ENCODE peak calls at places on chromosomes 4 and X, in nine cellular contexts. E is psoas muscle, I is SK-N-SH, K is RWPE1, T is AG10803, X is endodermal cell, R is stomach, S is GM12865, M is left lung. W is an unnamed sample.

GRCh38 chr4:7786517-7786916 is 153.1 kb downstream of the AFAP1 start:
- DNase-seq in E (no peak), I (no peak), K (no peak), T (no peak), X (no peak), R (no peak), S (no peak), M (no peak), W (no peak)

GRCh38 chr4:2484993-2485392 is 16.1 kb downstream of the RNF4 start:
- DNase-seq in E (peak), I (no peak), K (no peak), T (peak), X (peak), R (peak), S (peak), M (peak), W (peak)

GRCh38 chr4:105343523-105343931 is 130.3 kb downstream of the PPA2 start:
- DNase-seq in E (no peak), I (peak), K (no peak), T (peak), X (no peak), R (no peak), S (no peak), M (no peak), W (no peak)

GRCh38 chr4:2615821-2616220 is 79.4 kb downstream of the FAM193A start:
- DNase-seq in E (no peak), I (no peak), K (no peak), T (no peak), X (peak), R (no peak), S (no peak), M (no peak), W (no peak)

GRCh38 chr4:87375719-87376291 is 15.2 kb downstream of the HSD17B11 start:
- DNase-seq in E (no peak), I (peak), K (peak), T (peak), X (no peak), R (peak), S (peak), M (no peak), W (no peak)

GRCh38 chr4:69965628-69966027 is at the start of gene CSN2:
- DNase-seq in E (no peak), I (no peak), K (no peak), T (no peak), X (no peak), R (no peak), S (no peak), M (no peak), W (no peak)

GRCh38 chr4:149755969-149756368 is 59.7 kb downstream of the IQCM start:
- DNase-seq in E (no peak), I (no peak), K (no peak), T (no peak), X (no peak), R (no peak), S (no peak), M (no peak), W (no peak)

GRCh38 chr4:149754526-149754925 is 61.1 kb downstream of the IQCM start:
- DNase-seq in E (no peak), I (no peak), K (no peak), T (peak), X (no peak), R (no peak), S (no peak), M (no peak), W (no peak)

GRCh38 chrX:102516314-102516936 is at the start of gene TMSB15A:
- DNase-seq in E (peak), I (peak), K (peak), T (peak), X (peak), R (peak), S (no peak), M (peak), W (no peak)

GRCh38 chr4:80709082-80709869 is 321.2 kb upstream of the BMP3 start:
- DNase-seq in E (no peak), I (no peak), K (no peak), T (no peak), X (no peak), R (no peak), S (no peak), M (no peak), W (no peak)

GRCh38 chr4:46656071-46656470 is 253.0 kb downstream of the COX7B2 start:
- DNase-seq in E (no peak), I (no peak), K (no peak), T (no peak), X (no peak), R (no peak), S (no peak), M (no peak), W (no peak)

GRCh38 chr4:86653237-86653865 is 59.2 kb downstream of the PTPN13 start:
- DNase-seq in E (no peak), I (peak), K (no peak), T (no peak), X (peak), R (no peak), S (peak), M (no peak), W (no peak)

GRCh38 chrX:17860811-17861495 is at the start of gene RAI2:
- DNase-seq in E (peak), I (peak), K (no peak), T (no peak), X (peak), R (peak), S (no peak), M (no peak), W (no peak)

GRCh38 chr4:38177035-38177791 is 217.0 kb downstream of the PTTG2 start:
- DNase-seq in E (no peak), I (no peak), K (no peak), T (peak), X (no peak), R (peak), S (peak), M (peak), W (no peak)

GRCh38 chr4:121801715-121802075 is 572 bp downstream of the EXOSC9 start:
- DNase-seq in E (no peak), I (no peak), K (no peak), T (no peak), X (no peak), R (no peak), S (no peak), M (no peak), W (no peak)

GRCh38 chr4:153151535-153152452 is 52.4 kb upstream of the TRIM2 start:
- DNase-seq in E (no peak), I (peak), K (no peak), T (peak), X (peak), R (peak), S (peak), M (peak), W (no peak)

GRCh38 chr4:168981942-168982341 is 28.1 kb downstream of the CBR4 start:
- DNase-seq in E (no peak), I (no peak), K (no peak), T (no peak), X (no peak), R (no peak), S (no peak), M (no peak), W (no peak)

GRCh38 chrX:57417827-57418226 is 131.3 kb downstream of the FAAH2 start:
- DNase-seq in E (no peak), I (no peak), K (no peak), T (no peak), X (no peak), R (no peak), S (peak), M (no peak), W (no peak)

GRCh38 chr4:8905773-8906667 is 34.4 kb upstream of the HMX1 start:
- DNase-seq in E (no peak), I (peak), K (no peak), T (no peak), X (peak), R (no peak), S (no peak), M (peak), W (no peak)

GRCh38 chr4:124111922-124112321 is 600.6 kb downstream of the ANKRD50 start:
- DNase-seq in E (no peak), I (peak), K (peak), T (peak), X (peak), R (no peak), S (peak), M (no peak), W (no peak)

GRCh38 chr4:150510176-150510875 is 71.6 kb upstream of the MAB21L2 start:
- DNase-seq in E (no peak), I (no peak), K (peak), T (peak), X (no peak), R (no peak), S (no peak), M (no peak), W (no peak)

GRCh38 chr4:38803833-38804653 is 548 bp downstream of the TLR1 start:
- DNase-seq in E (no peak), I (no peak), K (no peak), T (peak), X (no peak), R (no peak), S (peak), M (no peak), W (no peak)

GRCh38 chr4:24613474-24613873 is 29.1 kb upstream of the DHX15 start:
- DNase-seq in E (no peak), I (no peak), K (no peak), T (no peak), X (no peak), R (no peak), S (no peak), M (no peak), W (no peak)

GRCh38 chr4:40953253-40954118 is 203.7 kb downstream of the NSUN7 start:
- DNase-seq in E (peak), I (no peak), K (no peak), T (peak), X (no peak), R (no peak), S (no peak), M (no peak), W (no peak)

GRCh38 chrX:68909945-68910344 is 81.1 kb downstream of the EFNB1 start:
- DNase-seq in E (no peak), I (no peak), K (no peak), T (no peak), X (no peak), R (no peak), S (no peak), M (no peak), W (no peak)

GRCh38 chr4:36043901-36044300 is 200.4 kb downstream of the ARAP2 start:
- DNase-seq in E (no peak), I (no peak), K (no peak), T (no peak), X (no peak), R (no peak), S (no peak), M (no peak), W (no peak)

GRCh38 chr4:142348489-142349076 is 497.5 kb downstream of the INPP4B start:
- DNase-seq in E (no peak), I (no peak), K (no peak), T (no peak), X (no peak), R (no peak), S (no peak), M (no peak), W (no peak)

GRCh38 chrX:129781134-129782014 is 1.6 kb downstream of the SASH3 start:
- DNase-seq in E (peak), I (no peak), K (no peak), T (no peak), X (peak), R (peak), S (peak), M (peak), W (peak)

GRCh38 chr4:19213388-19213787 is 1038.3 kb upstream of the SLIT2 start:
- DNase-seq in E (no peak), I (no peak), K (no peak), T (no peak), X (no peak), R (no peak), S (no peak), M (no peak), W (no peak)

GRCh38 chrX:152926923-152927322 is 29.1 kb downstream of the ZNF185 start:
- DNase-seq in E (no peak), I (no peak), K (no peak), T (no peak), X (no peak), R (no peak), S (no peak), M (no peak), W (no peak)

GRCh38 chr4:165384608-165385007 is 5.8 kb downstream of the CPE start:
- DNase-seq in E (no peak), I (peak), K (no peak), T (peak), X (no peak), R (no peak), S (no peak), M (no peak), W (no peak)

GRCh38 chrX:80174925-80175574 is 160.5 kb downstream of the TBX22 start:
- DNase-seq in E (peak), I (no peak), K (no peak), T (no peak), X (no peak), R (peak), S (no peak), M (peak), W (no peak)

GRCh38 chr4:6986781-6987565 is 56.2 kb upstream of the TADA2B start:
- DNase-seq in E (peak), I (peak), K (peak), T (peak), X (peak), R (peak), S (peak), M (peak), W (peak)

GRCh38 chr4:82801910-82802521 is 3.4 kb upstream of the SCD5 start:
- DNase-seq in E (no peak), I (peak), K (no peak), T (peak), X (no peak), R (peak), S (peak), M (no peak), W (no peak)

GRCh38 chrX:111244238-111244750 is 26.0 kb downstream of the CAPN6 start:
- DNase-seq in E (no peak), I (peak), K (peak), T (peak), X (no peak), R (no peak), S (peak), M (no peak), W (no peak)
- TF ChIP-seq CTCF in E (peak), I (peak), K (peak), T (peak), X (peak), R (peak), S (peak), M (no peak), W (no peak)

DNA sequence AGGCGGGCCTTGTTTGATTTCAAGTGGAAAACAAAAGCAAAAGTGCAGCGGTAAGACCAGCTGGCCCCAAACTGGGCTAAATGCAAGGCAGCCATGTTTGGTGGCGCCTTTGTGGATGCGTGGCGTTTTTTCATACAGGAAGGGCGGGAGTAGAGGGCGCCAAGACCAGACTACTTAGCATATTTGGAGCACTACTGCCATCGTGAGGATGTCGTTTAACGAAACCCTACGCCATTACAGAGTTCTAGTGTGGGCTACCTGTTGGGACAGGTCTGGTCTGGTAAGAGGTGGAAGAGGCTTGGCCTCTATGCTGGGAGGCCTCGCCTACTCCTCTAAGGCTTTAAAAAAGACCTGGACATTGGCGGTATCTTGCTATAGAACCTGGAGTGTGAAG is 230.7 kb upstream of the STK26 start:
- DNase-seq in E (peak), I (peak), K (no peak), T (peak), X (no peak), R (peak), S (peak), M (peak), W (no peak)
- TF ChIP-seq CTCF in E (peak), I (peak), K (no peak), T (no peak), X (no peak), R (no peak), S (no peak), M (no peak), W (no peak)

GRCh38 chrX:43753637-43754036 is 97.5 kb downstream of the MAOA start:
- DNase-seq in E (no peak), I (no peak), K (peak), T (no peak), X (no peak), R (no peak), S (no peak), M (no peak), W (no peak)

GRCh38 chrX:43745938-43746721 is 90.0 kb downstream of the MAOA start:
- DNase-seq in E (no peak), I (no peak), K (no peak), T (peak), X (no peak), R (no peak), S (no peak), M (no peak), W (no peak)

GRCh38 chrX:43744284-43744683 is 88.2 kb downstream of the MAOA start:
- DNase-seq in E (no peak), I (no peak), K (no peak), T (no peak), X (no peak), R (no peak), S (no peak), M (no peak), W (no peak)

GRCh38 chrX:43756076-43756475 is 100.0 kb downstream of the MAOA start:
- DNase-seq in E (no peak), I (no peak), K (no peak), T (no peak), X (no peak), R (no peak), S (no peak), M (no peak), W (no peak)

DNA sequence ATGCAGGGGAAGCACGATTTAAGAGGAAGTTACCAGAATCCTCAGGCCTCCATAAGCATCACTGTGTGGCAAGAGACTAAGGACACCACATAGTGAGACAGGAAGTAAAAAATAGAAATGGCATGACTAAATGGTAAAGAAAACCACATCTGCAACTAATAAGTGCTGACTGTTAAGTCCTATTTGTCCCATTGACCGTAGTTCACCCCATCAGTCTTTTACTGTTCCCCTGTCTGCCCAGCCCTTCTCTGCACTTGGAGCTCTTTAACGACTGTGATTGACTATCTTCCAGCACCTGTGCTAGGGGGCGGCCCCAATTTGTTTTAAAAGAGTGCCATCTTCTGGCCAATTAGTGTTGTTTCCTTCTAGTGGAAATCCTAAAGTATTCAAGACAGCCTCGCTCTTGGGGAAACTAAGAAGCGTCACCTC is 94.2 kb downstream of the MAOA start:
- DNase-seq in E (peak), I (peak), K (peak), T (peak), X (peak), R (peak), S (peak), M (peak), W (peak)
- TF ChIP-seq CTCF in E (peak), I (peak), K (peak), T (peak), X (peak), R (no peak), S (peak), M (peak), W (peak)

DNA sequence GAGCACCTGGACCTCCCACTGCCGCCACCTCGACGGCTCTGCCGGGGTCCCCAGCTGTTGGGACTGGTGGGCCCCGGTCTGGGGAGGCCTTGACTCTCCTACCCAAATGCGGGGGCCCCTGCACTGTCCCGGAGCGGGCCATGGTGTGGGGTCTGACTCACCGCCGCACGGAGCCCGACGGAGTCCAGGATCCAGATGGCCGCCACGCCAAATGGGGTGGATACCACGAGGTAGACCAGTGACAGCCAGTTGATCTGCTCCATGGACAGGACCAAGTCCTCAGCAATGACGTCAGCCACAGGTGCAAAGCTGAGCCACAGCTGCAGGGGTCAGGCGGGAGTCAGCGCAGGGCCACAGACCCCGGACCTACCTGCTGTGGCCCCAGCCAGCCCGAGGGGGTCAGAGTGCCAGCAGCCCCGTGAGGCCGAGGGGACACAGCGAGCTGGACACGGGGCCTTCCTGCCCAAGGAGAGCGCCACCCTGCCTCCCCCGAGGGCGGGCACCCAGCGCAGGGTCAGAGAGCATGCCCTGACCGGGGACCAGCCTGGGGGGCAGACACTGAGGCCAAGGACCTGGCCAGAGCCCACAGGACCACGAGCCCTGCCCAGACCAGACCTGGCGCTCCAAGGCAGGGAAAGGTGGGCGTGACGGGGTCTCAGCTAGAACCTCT is 2.4 kb downstream of the SLC49A3 start:
- DNase-seq in E (no peak), I (no peak), K (no peak), T (no peak), X (no peak), R (no peak), S (no peak), M (no peak), W (peak)
- TF ChIP-seq CTCF in E (no peak), I (no peak), K (no peak), T (no peak), X (no peak), R (no peak), S (no peak), M (no peak), W (no peak)